ENCODE peak calls at places on chromosomes 5 and 9, in eight cellular contexts. One of them, this sample, is unnamed.
A peak's percentile ranks its signal among the peaks of the same experiment; 100 is the strongest.

GRCh38 chr5:52705720-52706119 is 82.0 kb upstream of the ITGA1 start:
- DNase-seq in stomach: no peak
- DNase-seq in thoracic aorta: no peak
- DNase-seq in dorsolateral prefrontal cortex: no peak
- DNase-seq in CD4-positive, alpha-beta memory T cell: no peak
- DNase-seq in endothelial cell of umbilical vein: peak; percentile 79
- DNase-seq in brain microvascular endothelial cell: no peak
- DNase-seq in fibroblast of the aortic adventitia: no peak
- DNase-seq in this sample: no peak

GRCh38 chr5:95799181-95799835 is 23.2 kb downstream of the GLRX start:
- DNase-seq in stomach: no peak
- DNase-seq in thoracic aorta: no peak
- DNase-seq in dorsolateral prefrontal cortex: no peak
- DNase-seq in CD4-positive, alpha-beta memory T cell: no peak
- DNase-seq in endothelial cell of umbilical vein: no peak
- DNase-seq in brain microvascular endothelial cell: no peak
- DNase-seq in fibroblast of the aortic adventitia: no peak
- DNase-seq in this sample: no peak

GRCh38 chr9:105308448-105309412 is 64.3 kb downstream of the SLC44A1 start:
- DNase-seq in stomach: no peak
- DNase-seq in thoracic aorta: no peak
- DNase-seq in dorsolateral prefrontal cortex: no peak
- DNase-seq in CD4-positive, alpha-beta memory T cell: no peak
- DNase-seq in endothelial cell of umbilical vein: peak; percentile 89
- DNase-seq in brain microvascular endothelial cell: no peak
- DNase-seq in fibroblast of the aortic adventitia: no peak
- DNase-seq in this sample: no peak

GRCh38 chr5:88826959-88827585 is 55.9 kb downstream of the MEF2C start:
- DNase-seq in stomach: no peak
- DNase-seq in thoracic aorta: no peak
- DNase-seq in dorsolateral prefrontal cortex: no peak
- DNase-seq in CD4-positive, alpha-beta memory T cell: no peak
- DNase-seq in endothelial cell of umbilical vein: peak; percentile 99
- DNase-seq in brain microvascular endothelial cell: peak; percentile 84
- DNase-seq in fibroblast of the aortic adventitia: peak; percentile 83
- DNase-seq in this sample: peak; percentile 83

GRCh38 chr9:34717996-34718614 is 8.2 kb upstream of the CCL21 start:
- DNase-seq in stomach: no peak
- DNase-seq in thoracic aorta: no peak
- DNase-seq in dorsolateral prefrontal cortex: no peak
- DNase-seq in CD4-positive, alpha-beta memory T cell: no peak
- DNase-seq in endothelial cell of umbilical vein: no peak
- DNase-seq in brain microvascular endothelial cell: no peak
- DNase-seq in fibroblast of the aortic adventitia: no peak
- DNase-seq in this sample: no peak

GRCh38 chr9:110526426-110526825 is 53.1 kb downstream of the SVEP1 start:
- DNase-seq in stomach: no peak
- DNase-seq in thoracic aorta: no peak
- DNase-seq in dorsolateral prefrontal cortex: no peak
- DNase-seq in CD4-positive, alpha-beta memory T cell: no peak
- DNase-seq in endothelial cell of umbilical vein: no peak
- DNase-seq in brain microvascular endothelial cell: no peak
- DNase-seq in fibroblast of the aortic adventitia: peak; percentile 89
- DNase-seq in this sample: no peak

GRCh38 chr5:100762163-100762562 is 140.9 kb downstream of the ST8SIA4 start:
- DNase-seq in stomach: no peak
- DNase-seq in thoracic aorta: no peak
- DNase-seq in dorsolateral prefrontal cortex: no peak
- DNase-seq in CD4-positive, alpha-beta memory T cell: no peak
- DNase-seq in endothelial cell of umbilical vein: peak; percentile 74
- DNase-seq in brain microvascular endothelial cell: peak; percentile 70
- DNase-seq in fibroblast of the aortic adventitia: peak; percentile 80
- DNase-seq in this sample: no peak

GRCh38 chr9:72526901-72527800 is 5.7 kb downstream of the TMC1 start:
- DNase-seq in stomach: peak; percentile 68
- DNase-seq in thoracic aorta: no peak
- DNase-seq in dorsolateral prefrontal cortex: peak; percentile 68
- DNase-seq in CD4-positive, alpha-beta memory T cell: peak; percentile 78
- DNase-seq in endothelial cell of umbilical vein: peak; percentile 97
- DNase-seq in brain microvascular endothelial cell: peak; percentile 95
- DNase-seq in fibroblast of the aortic adventitia: peak; percentile 91
- DNase-seq in this sample: no peak

GRCh38 chr5:133117166-133117929 is 65.5 kb downstream of the HSPA4 start:
- DNase-seq in stomach: no peak
- DNase-seq in thoracic aorta: no peak
- DNase-seq in dorsolateral prefrontal cortex: no peak
- DNase-seq in CD4-positive, alpha-beta memory T cell: no peak
- DNase-seq in endothelial cell of umbilical vein: no peak
- DNase-seq in brain microvascular endothelial cell: no peak
- DNase-seq in fibroblast of the aortic adventitia: no peak
- DNase-seq in this sample: no peak

GRCh38 chr9:107239474-107239873 is 43.6 kb upstream of the RAD23B start:
- DNase-seq in stomach: no peak
- DNase-seq in thoracic aorta: no peak
- DNase-seq in dorsolateral prefrontal cortex: no peak
- DNase-seq in CD4-positive, alpha-beta memory T cell: peak; percentile 19
- DNase-seq in endothelial cell of umbilical vein: peak; percentile 31
- DNase-seq in brain microvascular endothelial cell: no peak
- DNase-seq in fibroblast of the aortic adventitia: peak; percentile 31
- DNase-seq in this sample: peak; percentile 53

GRCh38 chr5:147911427-147911826 is 5.1 kb upstream of the C5orf46 start:
- DNase-seq in stomach: peak; percentile 91
- DNase-seq in thoracic aorta: peak; percentile 57
- DNase-seq in dorsolateral prefrontal cortex: peak; percentile 54
- DNase-seq in CD4-positive, alpha-beta memory T cell: no peak
- DNase-seq in endothelial cell of umbilical vein: no peak
- DNase-seq in brain microvascular endothelial cell: no peak
- DNase-seq in fibroblast of the aortic adventitia: no peak
- DNase-seq in this sample: no peak

GRCh38 chr5:31626156-31626555 is 12.8 kb upstream of the PDZD2 start:
- DNase-seq in stomach: no peak
- DNase-seq in thoracic aorta: no peak
- DNase-seq in dorsolateral prefrontal cortex: no peak
- DNase-seq in CD4-positive, alpha-beta memory T cell: no peak
- DNase-seq in endothelial cell of umbilical vein: no peak
- DNase-seq in brain microvascular endothelial cell: no peak
- DNase-seq in fibroblast of the aortic adventitia: no peak
- DNase-seq in this sample: no peak

GRCh38 chr9:99398241-99398640 is 176.2 kb downstream of the SEC61B start:
- DNase-seq in stomach: no peak
- DNase-seq in thoracic aorta: no peak
- DNase-seq in dorsolateral prefrontal cortex: no peak
- DNase-seq in CD4-positive, alpha-beta memory T cell: no peak
- DNase-seq in endothelial cell of umbilical vein: no peak
- DNase-seq in brain microvascular endothelial cell: no peak
- DNase-seq in fibroblast of the aortic adventitia: peak; percentile 22
- DNase-seq in this sample: no peak

GRCh38 chr9:86354882-86355399 is 731 bp upstream of the TUT7 start:
- DNase-seq in stomach: no peak
- DNase-seq in thoracic aorta: no peak
- DNase-seq in dorsolateral prefrontal cortex: no peak
- DNase-seq in CD4-positive, alpha-beta memory T cell: no peak
- DNase-seq in endothelial cell of umbilical vein: no peak
- DNase-seq in brain microvascular endothelial cell: no peak
- DNase-seq in fibroblast of the aortic adventitia: peak; percentile 40
- DNase-seq in this sample: peak; percentile 33

GRCh38 chr9:3699868-3700267 is 174.1 kb upstream of the RFX3 start:
- DNase-seq in stomach: no peak
- DNase-seq in thoracic aorta: no peak
- DNase-seq in dorsolateral prefrontal cortex: no peak
- DNase-seq in CD4-positive, alpha-beta memory T cell: no peak
- DNase-seq in endothelial cell of umbilical vein: no peak
- DNase-seq in brain microvascular endothelial cell: no peak
- DNase-seq in fibroblast of the aortic adventitia: no peak
- DNase-seq in this sample: no peak

DNA sequence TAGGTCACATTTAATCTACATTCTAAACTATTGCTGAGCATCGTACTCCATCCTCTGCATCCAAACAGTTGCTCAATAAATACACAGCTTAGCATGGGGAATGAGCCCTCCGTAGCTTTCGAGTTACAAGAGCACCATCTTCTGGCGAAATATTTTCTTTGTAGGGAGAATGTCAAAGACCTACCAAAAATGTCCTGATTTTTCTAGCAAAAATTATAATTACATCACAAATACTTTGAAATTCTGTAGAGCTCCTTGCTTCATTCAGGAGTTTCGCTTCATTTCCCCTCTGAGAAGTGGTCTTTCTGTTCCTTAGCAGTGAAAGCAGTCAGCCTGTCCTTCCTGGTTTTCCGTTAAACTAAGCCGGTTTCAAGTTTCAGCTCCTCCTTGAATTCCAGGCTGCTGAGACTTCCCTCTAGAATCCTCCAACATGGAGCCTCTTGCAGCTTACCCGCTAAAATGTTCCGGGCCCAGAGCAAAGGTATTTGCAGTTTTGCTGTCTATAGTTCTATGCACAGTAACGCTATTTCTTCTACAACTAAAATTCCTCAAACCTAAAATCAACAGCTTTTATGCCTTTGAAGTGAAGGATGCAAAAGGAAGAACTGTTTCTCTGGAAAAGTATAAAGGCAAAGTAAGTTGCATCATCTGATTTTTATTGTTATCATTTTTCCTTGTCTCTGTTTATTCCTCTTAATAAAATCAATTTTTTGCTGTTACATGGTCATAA is at the start of gene GPX8:
- DNase-seq in stomach: no peak
- DNase-seq in thoracic aorta: no peak
- DNase-seq in dorsolateral prefrontal cortex: no peak
- DNase-seq in CD4-positive, alpha-beta memory T cell: peak; percentile 56
- DNase-seq in endothelial cell of umbilical vein: peak; percentile 89
- DNase-seq in brain microvascular endothelial cell: peak; percentile 82
- DNase-seq in fibroblast of the aortic adventitia: peak; percentile 93
- DNase-seq in this sample: peak; percentile 13
- H3K4me3 ChIP-seq in stomach: peak within 1 kb of the TSS; percentile 44
- H3K4me3 ChIP-seq in thoracic aorta: peak within 1 kb of the TSS; percentile 71
- H3K4me3 ChIP-seq in dorsolateral prefrontal cortex: peak within 1 kb of the TSS; percentile 5
- H3K4me3 ChIP-seq in CD4-positive, alpha-beta memory T cell: no peak within 1 kb of the TSS
- H3K4me3 ChIP-seq in endothelial cell of umbilical vein: peak within 1 kb of the TSS; percentile 96
- H3K4me3 ChIP-seq in brain microvascular endothelial cell: peak within 1 kb of the TSS; percentile 80
- H3K4me3 ChIP-seq in fibroblast of the aortic adventitia: peak within 1 kb of the TSS; percentile 68
- H3K4me3 ChIP-seq in this sample: no peak within 1 kb of the TSS

GRCh38 chr5:17436345-17436744 is 61.7 kb upstream of the TAF11L2 start:
- DNase-seq in stomach: no peak
- DNase-seq in thoracic aorta: no peak
- DNase-seq in dorsolateral prefrontal cortex: no peak
- DNase-seq in CD4-positive, alpha-beta memory T cell: no peak
- DNase-seq in endothelial cell of umbilical vein: peak; percentile 47
- DNase-seq in brain microvascular endothelial cell: no peak
- DNase-seq in fibroblast of the aortic adventitia: no peak
- DNase-seq in this sample: no peak

GRCh38 chr5:17439956-17440355 is 58.1 kb upstream of the TAF11L2 start:
- DNase-seq in stomach: no peak
- DNase-seq in thoracic aorta: no peak
- DNase-seq in dorsolateral prefrontal cortex: no peak
- DNase-seq in CD4-positive, alpha-beta memory T cell: no peak
- DNase-seq in endothelial cell of umbilical vein: no peak
- DNase-seq in brain microvascular endothelial cell: no peak
- DNase-seq in fibroblast of the aortic adventitia: no peak
- DNase-seq in this sample: no peak

GRCh38 chr5:17434982-17435381 is 63.0 kb upstream of the TAF11L2 start:
- DNase-seq in stomach: no peak
- DNase-seq in thoracic aorta: no peak
- DNase-seq in dorsolateral prefrontal cortex: no peak
- DNase-seq in CD4-positive, alpha-beta memory T cell: no peak
- DNase-seq in endothelial cell of umbilical vein: no peak
- DNase-seq in brain microvascular endothelial cell: no peak
- DNase-seq in fibroblast of the aortic adventitia: no peak
- DNase-seq in this sample: no peak

GRCh38 chr5:17438027-17438426 is 60.0 kb upstream of the TAF11L2 start:
- DNase-seq in stomach: no peak
- DNase-seq in thoracic aorta: no peak
- DNase-seq in dorsolateral prefrontal cortex: no peak
- DNase-seq in CD4-positive, alpha-beta memory T cell: no peak
- DNase-seq in endothelial cell of umbilical vein: no peak
- DNase-seq in brain microvascular endothelial cell: no peak
- DNase-seq in fibroblast of the aortic adventitia: no peak
- DNase-seq in this sample: no peak

GRCh38 chr5:17436766-17437221 is 61.2 kb upstream of the TAF11L2 start:
- DNase-seq in stomach: no peak
- DNase-seq in thoracic aorta: no peak
- DNase-seq in dorsolateral prefrontal cortex: no peak
- DNase-seq in CD4-positive, alpha-beta memory T cell: no peak
- DNase-seq in endothelial cell of umbilical vein: peak; percentile 81
- DNase-seq in brain microvascular endothelial cell: no peak
- DNase-seq in fibroblast of the aortic adventitia: peak; percentile 7
- DNase-seq in this sample: peak; percentile 44
- H3K4me3 ChIP-seq in stomach: no peak overlapping the region
- H3K4me3 ChIP-seq in thoracic aorta: peak overlapping the region; percentile 2
- H3K4me3 ChIP-seq in dorsolateral prefrontal cortex: no peak overlapping the region
- H3K4me3 ChIP-seq in CD4-positive, alpha-beta memory T cell: no peak overlapping the region
- H3K4me3 ChIP-seq in endothelial cell of umbilical vein: no peak overlapping the region
- H3K4me3 ChIP-seq in brain microvascular endothelial cell: no peak overlapping the region
- H3K4me3 ChIP-seq in fibroblast of the aortic adventitia: no peak overlapping the region
- H3K4me3 ChIP-seq in this sample: peak overlapping the region; percentile 42

DNA sequence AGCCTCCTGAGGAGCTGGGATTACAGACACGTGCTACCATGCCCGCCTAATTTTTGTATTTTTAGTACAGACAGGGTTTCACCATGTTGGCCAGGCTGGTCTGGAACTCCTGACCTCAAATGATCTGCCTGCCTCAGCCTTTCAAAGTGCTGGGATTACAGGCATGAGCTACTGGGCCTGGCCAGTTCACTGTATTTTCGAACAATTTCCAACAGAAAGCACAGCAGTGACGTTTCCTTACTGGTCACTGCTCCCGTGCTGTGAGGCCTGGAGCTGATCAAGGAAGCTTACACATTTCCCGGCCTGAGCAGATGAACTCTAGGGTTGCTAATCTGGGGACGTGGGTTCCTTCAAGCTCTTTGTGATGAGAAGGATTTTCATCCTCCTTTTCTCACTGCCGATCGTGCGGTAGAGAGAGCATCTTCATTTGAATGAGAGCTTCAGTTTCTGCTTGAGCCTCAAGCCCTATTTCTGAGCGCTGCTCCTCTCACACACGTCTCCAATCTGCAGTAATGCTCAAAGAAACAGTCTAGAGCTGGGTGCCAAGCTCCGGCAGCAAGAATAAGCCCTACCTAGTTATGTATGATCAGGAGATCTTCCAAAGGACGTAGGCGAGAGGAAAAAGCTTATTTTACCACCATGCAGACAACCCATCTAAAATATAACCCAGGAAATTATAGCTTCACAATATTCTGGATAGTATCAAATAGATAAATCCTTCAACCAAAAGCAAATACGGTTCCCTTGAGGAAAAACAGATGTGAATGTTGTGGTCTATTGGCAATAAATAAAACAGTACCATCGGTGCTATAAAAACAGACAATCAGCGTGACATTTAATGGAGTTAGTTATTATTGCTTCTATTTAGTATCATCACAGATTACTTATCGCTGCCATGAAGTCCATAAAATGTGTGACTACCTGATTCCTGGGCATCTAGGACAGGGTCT is 7.3 kb upstream of the SPATA24 start:
- DNase-seq in stomach: no peak
- DNase-seq in thoracic aorta: no peak
- DNase-seq in dorsolateral prefrontal cortex: peak; percentile 60
- DNase-seq in CD4-positive, alpha-beta memory T cell: no peak
- DNase-seq in endothelial cell of umbilical vein: no peak
- DNase-seq in brain microvascular endothelial cell: no peak
- DNase-seq in fibroblast of the aortic adventitia: no peak
- DNase-seq in this sample: no peak
- H3K4me3 ChIP-seq in stomach: no peak overlapping the region
- H3K4me3 ChIP-seq in thoracic aorta: no peak overlapping the region
- H3K4me3 ChIP-seq in dorsolateral prefrontal cortex: no peak overlapping the region
- H3K4me3 ChIP-seq in CD4-positive, alpha-beta memory T cell: no peak overlapping the region
- H3K4me3 ChIP-seq in endothelial cell of umbilical vein: no peak overlapping the region
- H3K4me3 ChIP-seq in brain microvascular endothelial cell: no peak overlapping the region
- H3K4me3 ChIP-seq in fibroblast of the aortic adventitia: no peak overlapping the region
- H3K4me3 ChIP-seq in this sample: no peak overlapping the region

GRCh38 chr5:17223375-17224185 is 6.1 kb downstream of the BASP1 start:
- DNase-seq in stomach: no peak
- DNase-seq in thoracic aorta: no peak
- DNase-seq in dorsolateral prefrontal cortex: no peak
- DNase-seq in CD4-positive, alpha-beta memory T cell: no peak
- DNase-seq in endothelial cell of umbilical vein: no peak
- DNase-seq in brain microvascular endothelial cell: no peak
- DNase-seq in fibroblast of the aortic adventitia: no peak
- DNase-seq in this sample: peak; percentile 30
- H3K4me3 ChIP-seq in stomach: no peak overlapping the region
- H3K4me3 ChIP-seq in thoracic aorta: no peak overlapping the region
- H3K4me3 ChIP-seq in dorsolateral prefrontal cortex: no peak overlapping the region
- H3K4me3 ChIP-seq in CD4-positive, alpha-beta memory T cell: no peak overlapping the region
- H3K4me3 ChIP-seq in endothelial cell of umbilical vein: no peak overlapping the region
- H3K4me3 ChIP-seq in brain microvascular endothelial cell: no peak overlapping the region
- H3K4me3 ChIP-seq in fibroblast of the aortic adventitia: no peak overlapping the region
- H3K4me3 ChIP-seq in this sample: no peak overlapping the region